ENCODE peak calls at places on chromosomes 11 and 22, in seven cellular contexts. M is IMR-90; D is stimulated activated CD4-positive, alpha-beta T cell treated with anti-CD3 and anti-CD28 coated beads, Interleukin-12 subunit alpha, Interleukin-12 subunit beta, amount 100 ng/mL, for 4 hours; T is AG09319; A is fibroblast of lung; F is HFF-Myc; J is posterior cingulate gyrus. H is an unnamed sample.

GRCh38 chr11:28877366-28877765 is 769.2 kb downstream of the METTL15 start:
- DNase-seq in A (no peak), F (no peak), J (no peak), D (no peak), T (no peak), M (no peak), H (no peak)

GRCh38 chr11:89508544-89508943 is 17.4 kb upstream of the NOX4 start:
- DNase-seq in J (no peak), T (no peak), M (no peak), A (no peak), F (no peak), D (no peak), H (no peak)

GRCh38 chr11:93740031-93740801 is 1.1 kb downstream of the TAF1D start:
- DNase-seq in T (no peak), A (peak), D (peak), M (peak), J (no peak), F (no peak), H (no peak)

GRCh38 chr11:103528596-103528995 is 419.4 kb downstream of the DYNC2H1 start:
- DNase-seq in J (no peak), D (no peak), T (no peak), M (no peak), F (no peak), A (no peak), H (no peak)

GRCh38 chr22:46111645-46112306 is 38.5 kb upstream of the PPARA start:
- DNase-seq in D (no peak), J (no peak), M (no peak), T (no peak), A (no peak), F (no peak), H (no peak)

GRCh38 chr11:16572946-16573345 is 165.5 kb upstream of the C11orf58 start:
- DNase-seq in J (no peak), F (no peak), A (no peak), M (peak), D (no peak), T (no peak), H (no peak)

GRCh38 chr11:38498721-38499120 is 1900.7 kb upstream of the RAG2 start:
- DNase-seq in J (no peak), A (no peak), T (no peak), D (no peak), F (no peak), M (no peak), H (no peak)

GRCh38 chr11:104524276-104524675 is 360.3 kb upstream of the PDGFD start:
- DNase-seq in D (no peak), T (no peak), A (no peak), M (no peak), J (no peak), F (no peak), H (no peak)

GRCh38 chr11:59172345-59173079 is 580 bp downstream of the DTX4 start:
- DNase-seq in F (no peak), M (no peak), A (no peak), J (no peak), D (peak), T (no peak), H (no peak)

GRCh38 chr11:96161271-96162089 is 181.5 kb downstream of the MAML2 start:
- DNase-seq in J (no peak), A (peak), M (peak), F (no peak), D (no peak), T (no peak), H (no peak)

GRCh38 chr22:36288571-36289405 is 35.9 kb downstream of the APOL1 start:
- DNase-seq in T (no peak), J (no peak), F (no peak), D (no peak), M (no peak), A (no peak), H (no peak)

GRCh38 chr11:72821221-72821919 is 7.2 kb downstream of the ATG16L2 start:
- DNase-seq in T (no peak), D (no peak), F (no peak), M (no peak), J (no peak), A (no peak), H (no peak)

H was measured in AG04449.